ENCODE peak calls at places on chromosomes 7 and 10, in seven cellular contexts. Y, Z, K, S, A, D and J are unnamed samples.

GRCh38 chr7:40009301-40009700 is 59.2 kb downstream of the CDK13 start:
- DNase-seq in A (no peak), S (no peak), K (no peak), Z (no peak), Y (peak; percentile 6), D (no peak), J (no peak)

GRCh38 chr10:3239066-3239919 is 66.7 kb upstream of the PITRM1 start:
- DNase-seq in A (peak; percentile 84), K (peak; percentile 84), S (peak; percentile 84), Z (no peak), D (no peak), Y (peak; percentile 81), J (peak; percentile 76)

GRCh38 chr7:155312653-155313052 is 15.0 kb downstream of the INSIG1 start:
- DNase-seq in K (no peak), D (no peak), Z (no peak), A (no peak), S (no peak), Y (no peak), J (no peak)

GRCh38 chr10:2798340-2798739 is 269.0 kb upstream of the PFKP start:
- DNase-seq in A (no peak), S (no peak), K (no peak), Z (no peak), Y (no peak), D (no peak), J (no peak)

GRCh38 chr7:1940402-1940786 is 270.3 kb downstream of the ELFN1 start:
- DNase-seq in S (peak; percentile 34), A (peak; percentile 91), Y (peak; percentile 66), D (peak; percentile 18), Z (no peak), K (peak; percentile 93), J (no peak)

GRCh38 chr7:3112499-3113134 is 69.0 kb upstream of the CARD11 start:
- DNase-seq in A (no peak), S (no peak), Z (no peak), Y (no peak), D (no peak), K (peak; percentile 35), J (no peak)

GRCh38 chr7:491958-492713 is 27.5 kb downstream of the PDGFA start:
- DNase-seq in Y (no peak), A (no peak), S (no peak), D (no peak), Z (no peak), K (no peak), J (no peak)

GRCh38 chr7:131689662-131690234 is 133.3 kb upstream of the PODXL start:
- DNase-seq in Z (no peak), A (no peak), S (no peak), K (no peak), D (no peak), Y (no peak), J (no peak)

GRCh38 chr7:123538189-123538714 is 3.9 kb upstream of the IQUB start:
- DNase-seq in A (no peak), Y (peak; percentile 68), K (no peak), S (no peak), D (no peak), Z (peak; percentile 29), J (no peak)

GRCh38 chr7:130566168-130566897 is 74.4 kb downstream of the MEST start:
- DNase-seq in Z (no peak), K (no peak), S (no peak), A (no peak), Y (peak; percentile 80), D (no peak), J (peak; percentile 23)

GRCh38 chr10:79361721-79362397 is 14.6 kb downstream of the PPIF start:
- DNase-seq in S (no peak), A (no peak), Y (peak; percentile 31), Z (no peak), D (no peak), K (no peak), J (no peak)

GRCh38 chr10:121015916-121016315 is 164.8 kb downstream of the WDR11 start:
- DNase-seq in Y (no peak), D (no peak), A (no peak), S (no peak), Z (no peak), K (no peak), J (no peak)

GRCh38 chr7:28086198-28086597 is 94.4 kb downstream of the JAZF1 start:
- DNase-seq in S (no peak), Z (no peak), D (no peak), K (no peak), Y (no peak), A (no peak), J (no peak)

GRCh38 chr7:74479961-74480829 is 26.5 kb downstream of the GTF2IRD1 start:
- DNase-seq in Z (peak; percentile 80), Y (peak; percentile 85), D (peak; percentile 86), A (no peak), S (peak; percentile 59), K (no peak), J (peak; percentile 79)

GRCh38 chr7:26403640-26404039 is 112.0 kb downstream of the SNX10 start:
- DNase-seq in Y (no peak), Z (no peak), K (no peak), A (no peak), S (no peak), D (no peak), J (no peak)

GRCh38 chr7:101618916-101619315 is 10.2 kb downstream of the MYL10 start:
- DNase-seq in Y (no peak), A (no peak), K (no peak), S (no peak), Z (no peak), D (no peak), J (no peak)

GRCh38 chr7:94392391-94392782 is 2.3 kb upstream of the COL1A2 start:
- DNase-seq in S (no peak), Y (peak; percentile 29), Z (no peak), A (no peak), K (no peak), D (no peak), J (no peak)

GRCh38 chr10:4136121-4136520 is 351.1 kb upstream of the KLF6 start:
- DNase-seq in A (no peak), K (peak; percentile 11), Z (no peak), Y (no peak), S (no peak), D (no peak), J (no peak)

GRCh38 chr7:85454904-85455303 is 268.0 kb upstream of the SEMA3D start:
- DNase-seq in S (no peak), Z (no peak), A (no peak), Y (peak; percentile 68), D (no peak), K (no peak), J (no peak)